ENCODE peak calls at places on chromosomes 13 and 19, in ten cellular contexts. Z is NCI-H748 treated with DMSO at 0.1 percent for 48 hours; J is stimulated activated CD4-positive, alpha-beta T cell treated with anti-CD3 and anti-CD28 coated beads, Interleukin-15, amount 100 ng/mL, for 48 hours; T is neural crest cell; E is GM10248; B is OCI-LY7; O is hypothalamus; P is activated effector memory CD4-positive, alpha-beta T cell treated with Interleukin-2 at 50 U/mL for 16 hours; U is memory B cell; W is globus pallidus. S is an unnamed sample.

GRCh38 chr13:47474326-47474725 is 526.7 kb downstream of the SUCLA2 start:
- DNase-seq in P (no peak), W (no peak), Z (no peak), J (no peak), E (no peak), U (no peak), B (no peak), T (no peak), O (no peak), S (no peak)

GRCh38 chr13:40063278-40063698 is 407.8 kb downstream of the COG6 start:
- DNase-seq in O (no peak), T (no peak), J (no peak), U (no peak), B (no peak), E (no peak), W (no peak), Z (no peak), P (no peak), S (no peak)

GRCh38 chr13:109785892-109786450 is 412 bp downstream of the IRS2 start:
- DNase-seq in B (no peak), T (no peak), W (no peak), J (no peak), E (no peak), U (no peak), P (no peak), Z (no peak), O (no peak), S (no peak)

GRCh38 chr13:38637576-38637975 is 49.3 kb upstream of the FREM2 start:
- DNase-seq in J (no peak), Z (peak; percentile 59), T (no peak), E (no peak), O (no peak), P (no peak), U (no peak), B (no peak), W (no peak), S (no peak)

GRCh38 chr19:1245884-1246816 is 2.2 kb upstream of the MIDN start:
- DNase-seq in U (no peak), W (no peak), J (no peak), P (no peak), B (no peak), O (no peak), T (no peak), E (no peak), Z (no peak), S (no peak)

GRCh38 chr19:48391100-48392005 is at the start of gene KDELR1:
- DNase-seq in U (peak; percentile 81), O (peak; percentile 32), J (no peak), E (peak; percentile 92), P (peak; percentile 59), W (peak; percentile 82), Z (peak; percentile 71), B (peak; percentile 72), T (peak; percentile 88), S (peak; percentile 53)

GRCh38 chr13:107644136-107644535 is 571.2 kb downstream of the LIG4 start:
- DNase-seq in B (no peak), T (no peak), J (no peak), E (no peak), O (no peak), W (no peak), P (no peak), Z (peak; percentile 64), U (no peak), S (no peak)

GRCh38 chr13:69243366-69243765 is 864.3 kb upstream of the ATXN8OS start:
- DNase-seq in O (no peak), P (no peak), B (no peak), Z (no peak), J (no peak), T (no peak), W (no peak), E (no peak), U (no peak), S (no peak)

GRCh38 chr19:3682741-3683404 is 17.4 kb downstream of the PIP5K1C start:
- DNase-seq in J (no peak), U (no peak), Z (no peak), O (no peak), E (no peak), P (no peak), T (no peak), W (no peak), B (no peak), S (peak; percentile 6)

GRCh38 chr13:21060063-21060826 is 1.1 kb downstream of the LATS2 start:
- DNase-seq in W (peak; percentile 13), E (peak; percentile 42), U (no peak), P (no peak), J (no peak), B (no peak), Z (no peak), O (no peak), T (peak; percentile 32), S (no peak)

GRCh38 chr19:41993612-41994483 is at the start of gene ATP1A3:
- DNase-seq in U (peak; percentile 42), J (peak; percentile 14), E (peak; percentile 82), W (peak; percentile 28), T (peak; percentile 51), Z (peak; percentile 77), B (peak; percentile 87), O (no peak), P (peak; percentile 48), S (peak; percentile 64)

GRCh38 chr19:35868172-35868822 is at the start of gene APLP1:
- DNase-seq in Z (peak; percentile 69), U (no peak), O (peak; percentile 86), T (peak; percentile 66), W (peak; percentile 94), J (peak; percentile 23), E (peak; percentile 78), B (peak; percentile 22), P (peak; percentile 57), S (peak; percentile 66)

GRCh38 chr19:18029617-18030338 is 21.8 kb downstream of the ARRDC2 start:
- DNase-seq in J (no peak), T (no peak), U (no peak), E (no peak), P (no peak), B (no peak), O (no peak), Z (peak; percentile 1), W (peak; percentile 69), S (no peak)

GRCh38 chr19:13079542-13079986 is 23.1 kb downstream of the LYL1 start:
- DNase-seq in Z (no peak), U (no peak), E (no peak), B (no peak), O (no peak), W (no peak), P (no peak), J (no peak), T (no peak), S (no peak)

GRCh38 chr19:48498576-48498879 is 13.1 kb downstream of the LMTK3 start:
- DNase-seq in U (no peak), P (no peak), Z (no peak), W (no peak), T (no peak), E (no peak), O (no peak), B (no peak), J (no peak), S (no peak)

GRCh38 chr19:13033244-13033643 is 38.0 kb downstream of the NFIX start:
- DNase-seq in P (no peak), J (no peak), B (peak; percentile 19), U (no peak), T (no peak), Z (no peak), O (no peak), E (no peak), W (peak; percentile 83), S (no peak)

GRCh38 chr13:109074436-109074835 is 445.0 kb downstream of the MYO16 start:
- DNase-seq in E (no peak), O (no peak), U (no peak), W (no peak), J (no peak), T (no peak), Z (no peak), P (no peak), B (no peak), S (no peak)

GRCh38 chr13:71210861-71211260 is 656.1 kb downstream of the DACH1 start:
- DNase-seq in P (no peak), E (no peak), U (no peak), T (no peak), J (no peak), B (no peak), W (no peak), O (no peak), Z (no peak), S (no peak)

GRCh38 chr19:4547303-4548237 is 7.7 kb upstream of the LRG1 start:
- DNase-seq in B (peak; percentile 28), P (no peak), E (no peak), J (no peak), O (no peak), U (no peak), Z (no peak), T (no peak), W (no peak), S (no peak)

GRCh38 chr13:44694842-44695241 is 118.7 kb upstream of the TSC22D1 start:
- DNase-seq in Z (no peak), W (no peak), B (no peak), E (no peak), P (no peak), O (no peak), J (no peak), U (no peak), T (no peak), S (no peak)